ENCODE peak calls at places on chromosomes 5 and 9, in ten cellular contexts. One of them, this sample, is unnamed.
A peak's percentile ranks its signal among the peaks of the same experiment; 100 is the strongest.

GRCh38 chr5:175288048-175288621 is 155.8 kb downstream of the DRD1 start:
- DNase-seq in stomach: no peak
- DNase-seq in stimulated activated CD8-positive, alpha-beta memory T cell treated with anti-CD3 and anti-CD28 coated beads, Interleukin-7, amount 100 ng/mL, for 24 hours: no peak
- DNase-seq in B cell: no peak
- DNase-seq in activated CD4-positive, CD25-positive, alpha-beta regulatory T cell treated with anti-CD3 and anti-CD28 coated beads, Interleukin-2, amount 50 U/mL, for 72 hours: no peak
- DNase-seq in mammary epithelial cell: no peak
- DNase-seq in NCI-H1105 treated with DMSO at 0.1 percent for 48 hours: no peak
- DNase-seq in EL: peak; percentile 73
- DNase-seq in fibroblast of the conjunctiva: peak; percentile 22
- DNase-seq in occipital lobe: peak; percentile 77
- DNase-seq in this sample: peak; percentile 72

GRCh38 chr9:81737871-81738507 is 48.6 kb upstream of the TLE1 start:
- DNase-seq in stomach: peak; percentile 70
- DNase-seq in mammary epithelial cell: peak; percentile 78
- DNase-seq in activated CD4-positive, CD25-positive, alpha-beta regulatory T cell treated with anti-CD3 and anti-CD28 coated beads, Interleukin-2, amount 50 U/mL, for 72 hours: no peak
- DNase-seq in occipital lobe: peak; percentile 21
- DNase-seq in stimulated activated CD8-positive, alpha-beta memory T cell treated with anti-CD3 and anti-CD28 coated beads, Interleukin-7, amount 100 ng/mL, for 24 hours: no peak
- DNase-seq in fibroblast of the conjunctiva: peak; percentile 18
- DNase-seq in B cell: no peak
- DNase-seq in NCI-H1105 treated with DMSO at 0.1 percent for 48 hours: no peak
- DNase-seq in EL: peak; percentile 93
- DNase-seq in this sample: peak; percentile 86

GRCh38 chr5:5933651-5934050 is 444.7 kb downstream of the MED10 start:
- DNase-seq in occipital lobe: no peak
- DNase-seq in mammary epithelial cell: no peak
- DNase-seq in NCI-H1105 treated with DMSO at 0.1 percent for 48 hours: no peak
- DNase-seq in stomach: no peak
- DNase-seq in EL: no peak
- DNase-seq in fibroblast of the conjunctiva: no peak
- DNase-seq in stimulated activated CD8-positive, alpha-beta memory T cell treated with anti-CD3 and anti-CD28 coated beads, Interleukin-7, amount 100 ng/mL, for 24 hours: no peak
- DNase-seq in activated CD4-positive, CD25-positive, alpha-beta regulatory T cell treated with anti-CD3 and anti-CD28 coated beads, Interleukin-2, amount 50 U/mL, for 72 hours: no peak
- DNase-seq in B cell: no peak
- DNase-seq in this sample: no peak

GRCh38 chr9:89154651-89155336 is 23.8 kb downstream of the SHC3 start:
- DNase-seq in mammary epithelial cell: peak; percentile 88
- DNase-seq in fibroblast of the conjunctiva: peak; percentile 17
- DNase-seq in stimulated activated CD8-positive, alpha-beta memory T cell treated with anti-CD3 and anti-CD28 coated beads, Interleukin-7, amount 100 ng/mL, for 24 hours: no peak
- DNase-seq in occipital lobe: no peak
- DNase-seq in NCI-H1105 treated with DMSO at 0.1 percent for 48 hours: no peak
- DNase-seq in B cell: no peak
- DNase-seq in stomach: no peak
- DNase-seq in activated CD4-positive, CD25-positive, alpha-beta regulatory T cell treated with anti-CD3 and anti-CD28 coated beads, Interleukin-2, amount 50 U/mL, for 72 hours: no peak
- DNase-seq in EL: peak; percentile 86
- DNase-seq in this sample: peak; percentile 94

GRCh38 chr9:95004452-95005275 is 278.2 kb downstream of the AOPEP start:
- DNase-seq in stomach: peak; percentile 74
- DNase-seq in stimulated activated CD8-positive, alpha-beta memory T cell treated with anti-CD3 and anti-CD28 coated beads, Interleukin-7, amount 100 ng/mL, for 24 hours: no peak
- DNase-seq in mammary epithelial cell: peak; percentile 34
- DNase-seq in fibroblast of the conjunctiva: no peak
- DNase-seq in NCI-H1105 treated with DMSO at 0.1 percent for 48 hours: peak; percentile 40
- DNase-seq in occipital lobe: no peak
- DNase-seq in B cell: no peak
- DNase-seq in EL: peak; percentile 41
- DNase-seq in activated CD4-positive, CD25-positive, alpha-beta regulatory T cell treated with anti-CD3 and anti-CD28 coated beads, Interleukin-2, amount 50 U/mL, for 72 hours: peak; percentile 34
- DNase-seq in this sample: no peak

GRCh38 chr5:150488519-150489357 is 19.2 kb upstream of the NDST1 start:
- DNase-seq in mammary epithelial cell: no peak
- DNase-seq in EL: peak; percentile 83
- DNase-seq in occipital lobe: no peak
- DNase-seq in fibroblast of the conjunctiva: peak; percentile 66
- DNase-seq in stimulated activated CD8-positive, alpha-beta memory T cell treated with anti-CD3 and anti-CD28 coated beads, Interleukin-7, amount 100 ng/mL, for 24 hours: no peak
- DNase-seq in B cell: no peak
- DNase-seq in NCI-H1105 treated with DMSO at 0.1 percent for 48 hours: no peak
- DNase-seq in stomach: peak; percentile 76
- DNase-seq in activated CD4-positive, CD25-positive, alpha-beta regulatory T cell treated with anti-CD3 and anti-CD28 coated beads, Interleukin-2, amount 50 U/mL, for 72 hours: no peak
- DNase-seq in this sample: peak; percentile 80

GRCh38 chr5:163172540-163173337 is 264.7 kb upstream of the CCNG1 start:
- DNase-seq in NCI-H1105 treated with DMSO at 0.1 percent for 48 hours: no peak
- DNase-seq in occipital lobe: no peak
- DNase-seq in stomach: no peak
- DNase-seq in fibroblast of the conjunctiva: no peak
- DNase-seq in EL: no peak
- DNase-seq in stimulated activated CD8-positive, alpha-beta memory T cell treated with anti-CD3 and anti-CD28 coated beads, Interleukin-7, amount 100 ng/mL, for 24 hours: no peak
- DNase-seq in B cell: no peak
- DNase-seq in mammary epithelial cell: no peak
- DNase-seq in activated CD4-positive, CD25-positive, alpha-beta regulatory T cell treated with anti-CD3 and anti-CD28 coated beads, Interleukin-2, amount 50 U/mL, for 72 hours: no peak
- DNase-seq in this sample: no peak

GRCh38 chr9:100294806-100295205 is 57.9 kb downstream of the TEX10 start:
- DNase-seq in B cell: no peak
- DNase-seq in mammary epithelial cell: no peak
- DNase-seq in NCI-H1105 treated with DMSO at 0.1 percent for 48 hours: no peak
- DNase-seq in occipital lobe: no peak
- DNase-seq in fibroblast of the conjunctiva: no peak
- DNase-seq in activated CD4-positive, CD25-positive, alpha-beta regulatory T cell treated with anti-CD3 and anti-CD28 coated beads, Interleukin-2, amount 50 U/mL, for 72 hours: no peak
- DNase-seq in stimulated activated CD8-positive, alpha-beta memory T cell treated with anti-CD3 and anti-CD28 coated beads, Interleukin-7, amount 100 ng/mL, for 24 hours: no peak
- DNase-seq in EL: no peak
- DNase-seq in stomach: peak; percentile 34
- DNase-seq in this sample: no peak

GRCh38 chr5:74543162-74543995 is 97.1 kb downstream of the ENC1 start:
- DNase-seq in activated CD4-positive, CD25-positive, alpha-beta regulatory T cell treated with anti-CD3 and anti-CD28 coated beads, Interleukin-2, amount 50 U/mL, for 72 hours: no peak
- DNase-seq in EL: peak; percentile 97
- DNase-seq in mammary epithelial cell: peak; percentile 91
- DNase-seq in occipital lobe: peak; percentile 21
- DNase-seq in stomach: no peak
- DNase-seq in NCI-H1105 treated with DMSO at 0.1 percent for 48 hours: no peak
- DNase-seq in B cell: no peak
- DNase-seq in stimulated activated CD8-positive, alpha-beta memory T cell treated with anti-CD3 and anti-CD28 coated beads, Interleukin-7, amount 100 ng/mL, for 24 hours: no peak
- DNase-seq in fibroblast of the conjunctiva: peak; percentile 63
- DNase-seq in this sample: peak; percentile 99

GRCh38 chr5:133838286-133838685 is 130.1 kb downstream of the C5orf15 start:
- DNase-seq in occipital lobe: no peak
- DNase-seq in activated CD4-positive, CD25-positive, alpha-beta regulatory T cell treated with anti-CD3 and anti-CD28 coated beads, Interleukin-2, amount 50 U/mL, for 72 hours: no peak
- DNase-seq in mammary epithelial cell: no peak
- DNase-seq in stomach: no peak
- DNase-seq in NCI-H1105 treated with DMSO at 0.1 percent for 48 hours: no peak
- DNase-seq in stimulated activated CD8-positive, alpha-beta memory T cell treated with anti-CD3 and anti-CD28 coated beads, Interleukin-7, amount 100 ng/mL, for 24 hours: no peak
- DNase-seq in EL: no peak
- DNase-seq in fibroblast of the conjunctiva: no peak
- DNase-seq in B cell: no peak
- DNase-seq in this sample: no peak

GRCh38 chr5:162503796-162504195 is 436.2 kb downstream of the GABRG2 start:
- DNase-seq in B cell: no peak
- DNase-seq in NCI-H1105 treated with DMSO at 0.1 percent for 48 hours: no peak
- DNase-seq in EL: no peak
- DNase-seq in occipital lobe: no peak
- DNase-seq in fibroblast of the conjunctiva: no peak
- DNase-seq in activated CD4-positive, CD25-positive, alpha-beta regulatory T cell treated with anti-CD3 and anti-CD28 coated beads, Interleukin-2, amount 50 U/mL, for 72 hours: no peak
- DNase-seq in stimulated activated CD8-positive, alpha-beta memory T cell treated with anti-CD3 and anti-CD28 coated beads, Interleukin-7, amount 100 ng/mL, for 24 hours: no peak
- DNase-seq in stomach: no peak
- DNase-seq in mammary epithelial cell: no peak
- DNase-seq in this sample: no peak